ENCODE peak calls at places on chromosomes 12 and 14, in five cellular contexts. I is CD8-positive, alpha-beta memory T cell; N is stomach; H is SJCRH30; Z is psoas muscle. O is an unnamed sample.

GRCh38 chr12:54428050-54429013 is 9.3 kb upstream of the ITGA5 start:
- DNase-seq in I (no peak), N (no peak), H (no peak), Z (no peak), O (peak; percentile 60)

GRCh38 chr12:56530390-56531055 is 8.9 kb downstream of the RBMS2 start:
- DNase-seq in I (no peak), N (no peak), H (no peak), Z (no peak), O (no peak)

GRCh38 chr12:9115731-9116689 is at the start of gene A2M:
- DNase-seq in I (no peak), N (no peak), H (no peak), Z (no peak), O (no peak)

GRCh38 chr14:31205681-31206535 is 1.7 kb downstream of the HECTD1 start:
- DNase-seq in I (no peak), N (no peak), H (no peak), Z (no peak), O (peak; percentile 45)

GRCh38 chr14:75268638-75269550 is 9.7 kb upstream of the FOS start:
- DNase-seq in I (peak; percentile 28), N (no peak), H (no peak), Z (no peak), O (no peak)

GRCh38 chr12:65106948-65107347 is 14.2 kb downstream of the WIF1 start:
- DNase-seq in I (no peak), N (no peak), H (no peak), Z (no peak), O (no peak)

GRCh38 chr14:76138758-76139723 is 12.7 kb upstream of the GPATCH2L start:
- DNase-seq in I (no peak), N (no peak), H (no peak), Z (no peak), O (no peak)

GRCh38 chr14:53793790-53794560 is 162.7 kb downstream of the BMP4 start:
- DNase-seq in I (no peak), N (no peak), H (no peak), Z (peak; percentile 58), O (no peak)

GRCh38 chr12:23084236-23084995 is 459.4 kb downstream of the ETNK1 start:
- DNase-seq in I (no peak), N (no peak), H (peak; percentile 34), Z (no peak), O (peak; percentile 94)

GRCh38 chr14:99754141-99755067 is 38.8 kb upstream of the EML1 start:
- DNase-seq in I (peak; percentile 10), N (no peak), H (peak; percentile 81), Z (no peak), O (no peak)

GRCh38 chr12:132143328-132144071 is 619 bp downstream of the DDX51 start:
- DNase-seq in I (peak; percentile 60), N (no peak), H (peak; percentile 6), Z (peak; percentile 56), O (no peak)

GRCh38 chr14:79584679-79585078 is 626.6 kb downstream of the DIO2 start:
- DNase-seq in I (no peak), N (no peak), H (no peak), Z (no peak), O (peak; percentile 91)

GRCh38 chr12:56103823-56104108 is 593 bp upstream of the PA2G4 start:
- DNase-seq in I (no peak), N (no peak), H (no peak), Z (no peak), O (no peak)

GRCh38 chr14:101857226-101857625 is 95.7 kb downstream of the PPP2R5C start:
- DNase-seq in I (no peak), N (no peak), H (peak; percentile 17), Z (no peak), O (no peak)

GRCh38 chr12:49869816-49870500 is 27.1 kb upstream of the BCDIN3D start:
- DNase-seq in I (no peak), N (no peak), H (no peak), Z (no peak), O (no peak)

GRCh38 chr12:20601668-20602280 is 93.4 kb upstream of the SLCO1C1 start:
- DNase-seq in I (no peak), N (no peak), H (no peak), Z (no peak), O (no peak)

GRCh38 chr12:14841761-14842160 is 1.6 kb downstream of the ART4 start:
- DNase-seq in I (no peak), N (no peak), H (peak; percentile 3), Z (peak; percentile 78), O (peak; percentile 62)

GRCh38 chr14:92573761-92574498 is 60.3 kb downstream of the RIN3 start:
- DNase-seq in I (no peak), N (no peak), H (no peak), Z (no peak), O (no peak)

GRCh38 chr14:38873923-38874612 is 229.0 kb downstream of the SEC23A start:
- DNase-seq in I (no peak), N (no peak), H (no peak), Z (no peak), O (no peak)

GRCh38 chr14:101119830-101120571 is 216.5 kb upstream of the RTL1 start:
- DNase-seq in I (no peak), N (peak; percentile 22), H (no peak), Z (peak; percentile 65), O (no peak)

GRCh38 chr12:131511391-131511802 is 199.5 kb upstream of the SFSWAP start:
- DNase-seq in I (peak; percentile 53), N (no peak), H (no peak), Z (no peak), O (peak; percentile 49)

GRCh38 chr12:106044773-106045172 is 94.0 kb downstream of the NUAK1 start:
- DNase-seq in I (no peak), N (no peak), H (peak; percentile 50), Z (no peak), O (peak; percentile 54)

DNA sequence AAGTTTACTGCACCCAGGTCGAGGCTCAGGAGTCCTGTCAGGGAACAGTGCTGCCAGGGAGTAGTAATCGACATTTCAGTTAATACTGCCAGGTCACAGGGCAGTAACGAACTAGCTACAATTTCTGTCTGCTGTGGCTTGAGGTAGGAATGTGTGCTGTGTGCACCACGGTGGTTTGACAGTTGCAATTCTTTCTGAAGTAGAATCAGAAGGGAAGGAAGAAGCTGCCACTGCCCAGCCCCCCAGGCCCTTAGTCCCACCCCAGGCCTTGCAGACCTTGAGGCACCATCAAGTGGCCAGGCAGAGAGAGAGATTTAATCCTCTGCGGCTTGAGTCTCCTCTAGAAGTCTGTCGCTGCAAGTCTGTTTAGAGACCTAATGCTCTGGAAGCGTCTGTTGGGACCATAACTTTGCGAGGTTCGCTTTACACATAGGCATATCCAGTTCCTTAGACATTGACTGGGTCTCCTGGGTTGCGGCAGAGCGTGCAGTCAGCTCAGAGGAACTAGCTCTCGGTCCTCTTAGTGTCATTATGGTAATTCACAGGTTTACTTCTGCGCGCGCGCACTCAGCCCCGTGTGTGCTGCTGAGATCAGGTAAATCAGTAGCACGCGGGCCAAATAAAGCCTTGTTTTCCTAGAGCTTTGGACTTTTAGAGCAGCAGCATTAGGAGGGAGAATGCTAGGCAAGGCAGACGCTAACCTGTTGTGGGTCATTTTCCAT is 9.8 kb downstream of the NKX2-1 start:
- DNase-seq in I (no peak), N (no peak), H (no peak), Z (no peak), O (no peak)
- H3K4me3 ChIP-seq in I (no peak overlapping the region), N (no peak overlapping the region), H (no peak overlapping the region), Z (no peak overlapping the region), O (no peak overlapping the region)

GRCh38 chr12:124622326-124622725 is 54.9 kb upstream of the NCOR2 start:
- DNase-seq in I (no peak), N (no peak), H (no peak), Z (no peak), O (no peak)

GRCh38 chr12:124621296-124621660 is 53.9 kb upstream of the NCOR2 start:
- DNase-seq in I (no peak), N (no peak), H (no peak), Z (peak; percentile 88), O (no peak)

GRCh38 chr12:124624823-124625222 is 57.4 kb upstream of the NCOR2 start:
- DNase-seq in I (no peak), N (no peak), H (no peak), Z (no peak), O (no peak)

GRCh38 chr12:124622764-124623163 is 55.4 kb upstream of the NCOR2 start:
- DNase-seq in I (no peak), N (no peak), H (no peak), Z (no peak), O (no peak)

DNA sequence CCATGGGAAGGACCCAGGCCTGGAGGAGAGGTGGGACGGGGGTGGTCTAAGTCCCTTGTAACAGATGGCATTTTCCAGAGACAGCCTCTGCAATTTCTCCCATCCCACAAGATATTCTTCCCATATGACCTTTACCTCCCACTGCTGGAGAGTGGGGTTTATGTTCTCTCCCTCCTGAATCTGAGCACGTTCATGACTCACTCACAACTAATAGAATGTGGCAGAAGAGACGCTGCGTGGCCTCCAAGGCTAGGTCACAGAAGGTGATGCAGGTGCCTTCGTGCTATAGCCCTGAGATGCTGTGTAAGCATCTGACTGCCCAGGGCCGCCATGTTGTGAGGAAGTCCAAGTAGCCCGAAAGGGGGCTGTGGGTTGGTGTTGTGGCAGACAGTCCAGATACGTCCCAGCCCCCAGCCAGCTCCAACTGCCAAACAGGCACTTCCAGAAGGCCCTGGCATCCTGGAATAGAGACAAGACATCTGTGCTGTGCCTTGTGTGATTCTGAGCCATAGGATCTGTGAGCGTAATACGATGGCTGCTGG is 56.0 kb upstream of the NCOR2 start:
- DNase-seq in I (no peak), N (no peak), H (no peak), Z (no peak), O (no peak)
- H3K27ac ChIP-seq in I (no peak overlapping the region), N (no peak overlapping the region), H (no peak overlapping the region), Z (no peak overlapping the region), O (no peak overlapping the region)

GRCh38 chr14:105490572-105491365 is at the start of gene TEDC1:
- DNase-seq in I (no peak), N (peak; percentile 100), H (peak; percentile 100), Z (peak; percentile 100), O (peak; percentile 100)

GRCh38 chr14:105487986-105488777 is 1.5 kb downstream of the CRIP1 start:
- DNase-seq in I (peak; percentile 71), N (no peak), H (no peak), Z (peak; percentile 53), O (no peak)

GRCh38 chr14:105490318-105490571 is 801 bp upstream of the TEDC1 start:
- DNase-seq in I (no peak), N (no peak), H (peak; percentile 50), Z (no peak), O (no peak)

GRCh38 chr14:105488781-105489606 is 2.1 kb upstream of the TEDC1 start:
- DNase-seq in I (peak; percentile 61), N (no peak), H (no peak), Z (peak; percentile 58), O (no peak)

DNA sequence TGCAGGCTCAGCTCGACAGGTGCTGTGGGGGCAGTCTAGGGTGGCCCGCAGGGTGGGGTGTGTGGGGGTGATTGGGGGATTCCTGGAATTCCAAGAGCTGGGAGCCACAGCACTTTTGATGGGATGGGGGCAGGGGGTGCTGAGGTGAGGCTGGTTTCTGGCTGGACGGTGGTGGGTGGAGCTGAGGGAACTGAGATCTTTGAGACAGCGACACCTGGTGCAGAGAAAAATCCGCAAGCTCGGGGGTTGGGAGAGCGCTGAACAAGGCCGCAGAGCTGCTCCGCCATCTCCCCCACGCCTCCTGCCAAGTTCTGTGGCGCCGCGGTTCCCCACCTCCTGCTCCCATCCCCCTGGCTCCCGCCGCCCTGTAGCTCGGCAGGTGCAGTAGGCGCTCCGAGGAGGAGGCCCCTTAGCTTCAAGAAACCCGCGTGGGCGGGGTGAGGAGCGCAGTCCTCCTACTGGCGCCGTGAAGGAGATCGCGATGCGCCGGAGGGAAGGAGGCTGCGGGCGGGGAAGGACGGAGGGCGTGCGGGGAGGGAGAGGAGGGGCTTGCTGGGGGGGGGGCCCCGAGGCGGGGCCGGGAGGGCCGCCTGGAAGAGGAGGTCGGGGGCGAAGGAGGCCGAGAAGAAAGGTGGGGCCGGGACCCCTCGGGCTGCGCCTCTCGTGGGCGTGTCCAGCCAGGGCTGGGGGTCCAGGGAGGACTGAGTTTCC is 1.3 kb upstream of the TEDC1 start:
- DNase-seq in I (peak; percentile 93), N (peak; percentile 88), H (peak; percentile 91), Z (peak; percentile 89), O (peak; percentile 68)
- H3K4me3 ChIP-seq in I (peak overlapping the region; percentile 67), N (peak overlapping the region; percentile 72), H (peak overlapping the region; percentile 59), Z (peak overlapping the region; percentile 75), O (peak overlapping the region; percentile 60)

GRCh38 chr12:12010277-12011031 is 60.3 kb upstream of the BCL2L14 start:
- DNase-seq in I (peak; percentile 68), N (no peak), H (peak; percentile 15), Z (peak; percentile 55), O (peak; percentile 44)
- H3K27ac ChIP-seq in I (peak overlapping the region; percentile 38), N (peak overlapping the region; percentile 50), H (no peak overlapping the region), Z (peak overlapping the region; percentile 9), O (peak overlapping the region; percentile 43)

O was measured in brain microvascular endothelial cell.